ENCODE peak calls at places on chromosomes 3 and 15, in four cellular contexts. X, R, Z and G are unnamed samples.

GRCh38 chr3:183534249-183534648 is 21.3 kb downstream of the KLHL6 start:
- DNase-seq in X (no peak), R (no peak), Z (no peak), G (no peak)

GRCh38 chr3:57949779-57950618 is 58.2 kb upstream of the FLNB start:
- DNase-seq in X (no peak), R (no peak), Z (no peak), G (no peak)

GRCh38 chr3:69865920-69866679 is 126.8 kb downstream of the MITF start:
- DNase-seq in X (peak), R (no peak), Z (no peak), G (no peak)

GRCh38 chr3:156135921-156136655 is 15.7 kb downstream of the KCNAB1 start:
- DNase-seq in X (no peak), R (no peak), Z (no peak), G (no peak)

GRCh38 chr3:135078283-135078682 is 283.2 kb downstream of the EPHB1 start:
- DNase-seq in X (no peak), R (no peak), Z (no peak), G (no peak)

GRCh38 chr3:105423392-105423791 is 56.7 kb downstream of the ALCAM start:
- DNase-seq in X (no peak), R (no peak), Z (no peak), G (no peak)

GRCh38 chr3:53078656-53079055 is 32.8 kb upstream of the SFMBT1 start:
- DNase-seq in X (no peak), R (no peak), Z (no peak), G (no peak)

GRCh38 chr15:69807752-69808151 is 290.0 kb downstream of the TLE3 start:
- DNase-seq in X (no peak), R (no peak), Z (no peak), G (no peak)

GRCh38 chr15:59168536-59168935 is 38.1 kb upstream of the LDHAL6B start:
- DNase-seq in X (no peak), R (no peak), Z (no peak), G (no peak)

GRCh38 chr3:27680517-27681246 is 41.4 kb downstream of the EOMES start:
- DNase-seq in X (no peak), R (no peak), Z (no peak), G (peak)

GRCh38 chr15:62173215-62173614 is 8.1 kb upstream of the C2CD4B start:
- DNase-seq in X (no peak), R (no peak), Z (no peak), G (no peak)

GRCh38 chr3:156710429-156710828 is 36.0 kb downstream of the TIPARP start:
- DNase-seq in X (no peak), R (no peak), Z (no peak), G (no peak)

GRCh38 chr3:64214697-64215018 is 10.6 kb downstream of the PRICKLE2 start:
- DNase-seq in X (no peak), R (no peak), Z (no peak), G (no peak)

GRCh38 chr15:58066042-58066867 is 744 bp upstream of the ALDH1A2 start:
- DNase-seq in X (peak), R (peak), Z (no peak), G (peak)

GRCh38 chr3:113535898-113536297 is 3.5 kb downstream of the SIDT1 start:
- DNase-seq in X (no peak), R (no peak), Z (no peak), G (peak)

GRCh38 chr3:43023066-43023465 is 44.0 kb downstream of the GASK1A start:
- DNase-seq in X (no peak), R (no peak), Z (no peak), G (no peak)

GRCh38 chr3:22960326-22960984 is 242.7 kb upstream of the UBE2E2 start:
- DNase-seq in X (peak), R (peak), Z (no peak), G (peak)

GRCh38 chr3:152301745-152302181 is 33.0 kb downstream of the MBNL1 start:
- DNase-seq in X (no peak), R (no peak), Z (no peak), G (no peak)

GRCh38 chr15:36392666-36393266 is 186.7 kb upstream of the CDIN1 start:
- DNase-seq in X (no peak), R (no peak), Z (no peak), G (no peak)

GRCh38 chr3:170726976-170727661 is 141.2 kb upstream of the SLC7A14 start:
- DNase-seq in X (no peak), R (no peak), Z (no peak), G (no peak)

GRCh38 chr15:82371649-82372048 is 22.4 kb upstream of the GOLGA6L10 start:
- DNase-seq in X (no peak), R (no peak), Z (no peak), G (peak)

GRCh38 chr3:40104441-40104840 is 205.1 kb upstream of the EIF1B start:
- DNase-seq in X (no peak), R (no peak), Z (no peak), G (no peak)

GRCh38 chr15:45093622-45094357 is 20.2 kb downstream of the DUOX2 start:
- DNase-seq in X (no peak), R (no peak), Z (no peak), G (no peak)

GRCh38 chr15:33068007-33068441 is 126.5 kb downstream of the FMN1 start:
- DNase-seq in X (peak), R (peak), Z (no peak), G (peak)

GRCh38 chr15:93036922-93037321 is 52.1 kb downstream of the RGMA start:
- DNase-seq in X (no peak), R (no peak), Z (no peak), G (no peak)

GRCh38 chr15:92527197-92527596 is 128.4 kb downstream of the FAM174B start:
- DNase-seq in X (no peak), R (no peak), Z (no peak), G (peak)